ENCODE peak calls at places on chromosomes 11 and 22, in four cellular contexts. V is uterus, C is neural crest cell, P is heart left ventricle. X is an unnamed sample.

GRCh38 chr11:89327885-89328284 is 150.2 kb downstream of the TYR start:
- DNase-seq in V (no peak), P (no peak), C (no peak), X (no peak)

GRCh38 chr11:35276396-35276795 is 137.4 kb downstream of the CD44 start:
- DNase-seq in V (no peak), C (no peak), P (no peak), X (no peak)

GRCh38 chr11:69656536-69657455 is 15.8 kb downstream of the CCND1 start:
- DNase-seq in V (no peak), P (no peak), C (no peak), X (no peak)

GRCh38 chr11:92349478-92350156 is 125.0 kb downstream of the FAT3 start:
- DNase-seq in P (no peak), V (no peak), C (no peak), X (no peak)

GRCh38 chr22:29596408-29596807 is 7.0 kb upstream of the NF2 start:
- DNase-seq in V (no peak), P (no peak), C (no peak), X (no peak)

GRCh38 chr11:2772544-2773031 is 72.8 kb upstream of the KCNQ1OT1 start:
- DNase-seq in V (no peak), P (peak; percentile 10), C (no peak), X (no peak)

GRCh38 chr11:91470656-91471055 is 754.0 kb upstream of the FAT3 start:
- DNase-seq in C (no peak), V (no peak), P (no peak), X (no peak)

GRCh38 chr11:114179234-114179941 is 116.8 kb upstream of the NNMT start:
- DNase-seq in C (no peak), P (peak; percentile 88), V (peak; percentile 84), X (peak; percentile 83)

GRCh38 chr11:1569251-1569780 is 2.8 kb downstream of the DUSP8 start:
- DNase-seq in V (no peak), P (peak; percentile 26), C (no peak), X (no peak)

GRCh38 chr11:91798240-91798639 is 426.4 kb upstream of the FAT3 start:
- DNase-seq in V (no peak), C (no peak), P (no peak), X (no peak)

GRCh38 chr11:115499891-115500290 is 4.3 kb downstream of the CADM1 start:
- DNase-seq in C (no peak), V (no peak), P (no peak), X (no peak)

GRCh38 chr11:117595440-117595839 is 201.6 kb downstream of the DSCAML1 start:
- DNase-seq in C (no peak), P (no peak), V (no peak), X (no peak)

X was measured in left ventricle myocardium inferior.